ENCODE peak calls at places on chromosomes 4 and X, in eight cellular contexts. One of them, this sample, is unnamed.

GRCh38 chrX:42544883-42545282 is 233.1 kb downstream of the PPP1R2C start:
- DNase-seq in astrocyte: no peak
- DNase-seq in putamen: no peak
- DNase-seq in GM06990: no peak
- DNase-seq in T follicular helper cell: no peak
- DNase-seq in AG09319: no peak
- DNase-seq in Right ventricle myocardium inferior: no peak
- DNase-seq in T-helper 2 cell: no peak
- DNase-seq in this sample: no peak

GRCh38 chrX:23373129-23373804 is 38.6 kb downstream of the PTCHD1 start:
- DNase-seq in T-helper 2 cell: no peak
- DNase-seq in Right ventricle myocardium inferior: no peak
- DNase-seq in putamen: peak
- DNase-seq in AG09319: no peak
- DNase-seq in T follicular helper cell: no peak
- DNase-seq in astrocyte: peak
- DNase-seq in GM06990: no peak
- DNase-seq in this sample: no peak

GRCh38 chr4:154626793-154627484 is 14.5 kb upstream of the FGG start:
- DNase-seq in putamen: no peak
- DNase-seq in T follicular helper cell: peak
- DNase-seq in AG09319: no peak
- DNase-seq in T-helper 2 cell: peak
- DNase-seq in GM06990: peak
- DNase-seq in Right ventricle myocardium inferior: peak
- DNase-seq in astrocyte: peak
- DNase-seq in this sample: no peak

GRCh38 chrX:15143050-15143824 is 126.6 kb downstream of the ASB9 start:
- DNase-seq in T-helper 2 cell: peak
- DNase-seq in AG09319: no peak
- DNase-seq in Right ventricle myocardium inferior: no peak
- DNase-seq in putamen: peak
- DNase-seq in astrocyte: peak
- DNase-seq in T follicular helper cell: peak
- DNase-seq in GM06990: no peak
- DNase-seq in this sample: peak

GRCh38 chrX:129697204-129697829 is 41.5 kb upstream of the XPNPEP2 start:
- DNase-seq in T follicular helper cell: no peak
- DNase-seq in astrocyte: no peak
- DNase-seq in Right ventricle myocardium inferior: no peak
- DNase-seq in AG09319: no peak
- DNase-seq in putamen: no peak
- DNase-seq in GM06990: no peak
- DNase-seq in T-helper 2 cell: no peak
- DNase-seq in this sample: no peak

GRCh38 chrX:86002076-86002896 is 45.1 kb downstream of the CHM start:
- DNase-seq in T-helper 2 cell: no peak
- DNase-seq in putamen: no peak
- DNase-seq in AG09319: no peak
- DNase-seq in Right ventricle myocardium inferior: no peak
- DNase-seq in T follicular helper cell: no peak
- DNase-seq in astrocyte: peak
- DNase-seq in GM06990: no peak
- DNase-seq in this sample: no peak

GRCh38 chrX:118499295-118499694 is 3.7 kb downstream of the DOCK11 start:
- DNase-seq in putamen: no peak
- DNase-seq in T follicular helper cell: no peak
- DNase-seq in AG09319: no peak
- DNase-seq in astrocyte: no peak
- DNase-seq in GM06990: no peak
- DNase-seq in Right ventricle myocardium inferior: no peak
- DNase-seq in T-helper 2 cell: no peak
- DNase-seq in this sample: no peak

GRCh38 chr4:185383451-185383850 is 12.3 kb downstream of the LRP2BP start:
- DNase-seq in astrocyte: no peak
- DNase-seq in AG09319: no peak
- DNase-seq in T follicular helper cell: no peak
- DNase-seq in T-helper 2 cell: no peak
- DNase-seq in putamen: no peak
- DNase-seq in GM06990: no peak
- DNase-seq in Right ventricle myocardium inferior: no peak
- DNase-seq in this sample: no peak

GRCh38 chr4:124631760-124632159 is 80.8 kb downstream of the ANKRD50 start:
- DNase-seq in GM06990: no peak
- DNase-seq in putamen: no peak
- DNase-seq in astrocyte: peak
- DNase-seq in Right ventricle myocardium inferior: no peak
- DNase-seq in T follicular helper cell: no peak
- DNase-seq in T-helper 2 cell: no peak
- DNase-seq in AG09319: peak
- DNase-seq in this sample: peak

This sample was measured in SK-N-MC.